ENCODE peak calls at places on chromosomes 5 and 9, in ten cellular contexts. N, B, I, K, R, L, M, H, E and P are unnamed samples.

GRCh38 chr9:130095872-130096271 is 42.2 kb downstream of the GPR107 start:
- DNase-seq in N (no peak), B (no peak), I (no peak), K (no peak), R (no peak), L (no peak), M (no peak), H (no peak), E (no peak), P (no peak)

GRCh38 chr5:172713113-172713808 is 57.7 kb downstream of the DUSP1 start:
- DNase-seq in N (peak), B (peak), I (peak), K (peak), R (peak), L (peak), M (peak), H (no peak), E (peak), P (peak)

GRCh38 chr5:101943784-101944183 is 352.3 kb downstream of the SLCO4C1 start:
- DNase-seq in N (no peak), B (no peak), I (peak), K (no peak), R (peak), L (no peak), M (peak), H (no peak), E (no peak), P (no peak)

GRCh38 chr9:136399176-136400037 is 563 bp downstream of the SNAPC4 start:
- DNase-seq in N (no peak), B (peak), I (peak), K (peak), R (no peak), L (no peak), M (peak), H (peak), E (no peak), P (peak)

GRCh38 chr9:110015759-110016158 is 192.2 kb downstream of the C9orf152 start:
- DNase-seq in N (no peak), B (peak), I (no peak), K (peak), R (no peak), L (no peak), M (peak), H (peak), E (no peak), P (no peak)

GRCh38 chr5:127313847-127314473 is 23.4 kb downstream of the MEGF10 start:
- DNase-seq in N (peak), B (peak), I (peak), K (peak), R (peak), L (peak), M (peak), H (peak), E (peak), P (peak)

GRCh38 chr9:123834218-123834906 is 95.6 kb downstream of the DENND1A start:
- DNase-seq in N (no peak), B (no peak), I (no peak), K (no peak), R (no peak), L (no peak), M (no peak), H (no peak), E (no peak), P (no peak)

GRCh38 chr5:61362796-61363364 is 30.8 kb downstream of the ZSWIM6 start:
- DNase-seq in N (no peak), B (no peak), I (no peak), K (no peak), R (no peak), L (no peak), M (no peak), H (peak), E (no peak), P (no peak)

GRCh38 chr5:59661939-59662615 is 231.4 kb downstream of the PDE4D start:
- DNase-seq in N (no peak), B (no peak), I (no peak), K (no peak), R (no peak), L (no peak), M (peak), H (no peak), E (peak), P (no peak)

GRCh38 chr5:39014544-39014943 is 59.7 kb downstream of the RICTOR start:
- DNase-seq in N (no peak), B (no peak), I (no peak), K (no peak), R (no peak), L (no peak), M (no peak), H (peak), E (no peak), P (no peak)

GRCh38 chr5:167759411-167759821 is 532.0 kb upstream of the WWC1 start:
- DNase-seq in N (no peak), B (no peak), I (no peak), K (no peak), R (no peak), L (no peak), M (no peak), H (peak), E (no peak), P (no peak)

GRCh38 chr9:17315341-17315740 is 180.5 kb downstream of the CNTLN start:
- DNase-seq in N (no peak), B (no peak), I (no peak), K (no peak), R (no peak), L (no peak), M (no peak), H (no peak), E (no peak), P (no peak)